ENCODE peak calls at places on chromosome 4, in nine cellular contexts. S is stimulated activated naive B cell treated with anti-CD40 and anti-IgM and Interleukin-4, amounts not matched to agents 10 μg/mL and 1 μg/mL and 100 μg/mL, for 72 hours; J is activated naive CD4-positive, alpha-beta T cell treated with anti-CD3 and anti-CD28 coated beads, Interleukin-2, amount 50 U/mL, for 72 hours; P is iPS-NIHi11; E is SK-N-DZ; L is naive thymus-derived CD8-positive, alpha-beta T cell; X is pancreas; N is activated gamma-delta T cell treated with anti-CD3 and anti-CD28 coated beads, Interleukin-2, amount 50 U/mL, for 16 hours; T is frontal cortex. O is an unnamed sample.

GRCh38 chr4:3224971-3225850 is 23.7 kb upstream of the MSANTD1 start:
- DNase-seq in L (no peak), T (no peak), P (no peak), N (no peak), J (no peak), X (no peak), E (no peak), S (no peak), O (no peak)

GRCh38 chr4:6332042-6332668 is 62.5 kb downstream of the WFS1 start:
- DNase-seq in S (no peak), J (peak), X (peak), L (no peak), P (peak), E (peak), T (peak), N (no peak), O (peak)

GRCh38 chr4:152255437-152255836 is 280.5 kb downstream of the FBXW7 start:
- DNase-seq in L (peak), X (no peak), E (no peak), N (peak), J (peak), P (no peak), T (no peak), S (peak), O (no peak)

GRCh38 chr4:143396695-143397094 is 60.0 kb downstream of the GAB1 start:
- DNase-seq in S (no peak), P (no peak), L (no peak), X (no peak), T (no peak), J (no peak), E (no peak), N (no peak), O (peak)

GRCh38 chr4:76703676-76704075 is 194.3 kb downstream of the SOWAHB start:
- DNase-seq in J (no peak), X (no peak), T (no peak), L (no peak), E (no peak), P (no peak), S (no peak), N (no peak), O (no peak)

GRCh38 chr4:37082912-37083311 is 161.6 kb upstream of the NWD2 start:
- DNase-seq in N (no peak), E (no peak), P (no peak), L (no peak), J (no peak), T (no peak), X (no peak), S (no peak), O (no peak)

GRCh38 chr4:85445058-85445639 is 29.8 kb upstream of the ARHGAP24 start:
- DNase-seq in E (no peak), T (no peak), X (no peak), N (no peak), J (no peak), L (no peak), S (no peak), P (no peak), O (no peak)

GRCh38 chr4:71130827-71131603 is 137.6 kb downstream of the DCK start:
- DNase-seq in T (peak), L (no peak), X (no peak), P (no peak), E (no peak), S (no peak), J (no peak), N (no peak), O (peak)

GRCh38 chr4:154506253-154506652 is 14.7 kb upstream of the DCHS2 start:
- DNase-seq in T (no peak), E (peak), P (peak), X (no peak), J (no peak), N (no peak), S (no peak), L (no peak), O (peak)

GRCh38 chr4:137768196-137768595 is 235.9 kb upstream of the PCDH18 start:
- DNase-seq in E (no peak), T (no peak), P (no peak), S (no peak), X (no peak), L (no peak), J (no peak), N (no peak), O (no peak)

GRCh38 chr4:163391756-163392155 is 48.1 kb downstream of the NPY5R start:
- DNase-seq in P (no peak), T (no peak), X (no peak), N (no peak), J (no peak), E (no peak), L (no peak), S (no peak), O (no peak)

GRCh38 chr4:1208266-1208961 is 36.0 kb upstream of the SPON2 start:
- DNase-seq in T (no peak), P (peak), S (no peak), L (no peak), X (peak), N (no peak), E (no peak), J (no peak), O (no peak)

GRCh38 chr4:34009951-34010350 is 2234.4 kb downstream of the ARAP2 start:
- DNase-seq in X (no peak), P (no peak), N (no peak), S (no peak), T (no peak), J (no peak), E (no peak), L (no peak), O (no peak)

GRCh38 chr4:19030048-19030447 is 1008.5 kb upstream of the LCORL start:
- DNase-seq in J (no peak), P (peak), N (no peak), X (no peak), E (no peak), L (no peak), T (no peak), S (no peak), O (no peak)

O was measured in NCI-H82.